ENCODE peak calls at places on chromosomes 12 and 14, in six cellular contexts. L is endothelial cell; S is activated naive CD4-positive, alpha-beta T cell; U is NCI-H2081; X is NCI-H1092 treated with DMSO at 0.1 percent for 48 hours; J is epithelial cell of proximal tubule. O is an unnamed sample.

GRCh38 chr14:104464907-104465306 is 114.7 kb upstream of the C14orf180 start:
- DNase-seq in L (no peak), S (no peak), U (no peak), X (no peak), J (no peak), O (no peak)

GRCh38 chr12:124551268-124552144 is 15.9 kb downstream of the NCOR2 start:
- DNase-seq in L (peak), S (no peak), U (peak), X (peak), J (no peak), O (no peak)

GRCh38 chr12:116677202-116677651 is 60.6 kb downstream of the SPRING1 start:
- DNase-seq in L (no peak), S (no peak), U (no peak), X (no peak), J (no peak), O (no peak)

GRCh38 chr12:94769040-94769420 is 118.7 kb upstream of the TMCC3 start:
- DNase-seq in L (no peak), S (no peak), U (no peak), X (no peak), J (no peak), O (no peak)

GRCh38 chr14:85475113-85475512 is 54.8 kb upstream of the FLRT2 start:
- DNase-seq in L (no peak), S (no peak), U (no peak), X (no peak), J (no peak), O (no peak)

GRCh38 chr14:100285021-100285912 is 21.0 kb downstream of the SLC25A29 start:
- DNase-seq in L (peak), S (peak), U (peak), X (peak), J (no peak), O (peak)

GRCh38 chr14:24992624-24993360 is 57.2 kb downstream of the STXBP6 start:
- DNase-seq in L (no peak), S (no peak), U (no peak), X (no peak), J (no peak), O (no peak)

GRCh38 chr12:90543841-90544240 is 411.1 kb downstream of the CCER1 start:
- DNase-seq in L (no peak), S (no peak), U (no peak), X (no peak), J (no peak), O (no peak)

GRCh38 chr12:15131462-15131861 is 89.8 kb downstream of the RERG start:
- DNase-seq in L (no peak), S (no peak), U (no peak), X (no peak), J (no peak), O (no peak)

GRCh38 chr12:90909069-90909676 is 45.8 kb downstream of the CCER1 start:
- DNase-seq in L (peak), S (no peak), U (peak), X (peak), J (no peak), O (no peak)

O was measured in mucosa of descending colon.